ENCODE peak calls at places on chromosomes 13 and 19, in seven cellular contexts. L is AML-193; B is left cardiac atrium; R is stimulated activated CD4-positive, alpha-beta T cell treated with anti-CD3 and anti-CD28 coated beads, Interleukin-2, amount 100 ng/mL, for 48 hours; J is fibroblast of mammary gland; O is left kidney; W is CD4-positive, CD25-positive, alpha-beta regulatory T cell. E is an unnamed sample.
A peak's percentile ranks its signal among the peaks of the same experiment; 100 is the strongest.

GRCh38 chr19:45079063-45079910 is at the start of gene GEMIN7:
- DNase-seq in L (peak; percentile 65), B (peak; percentile 83), R (peak; percentile 72), J (peak; percentile 57), O (peak; percentile 89), W (peak; percentile 64), E (peak; percentile 84)

GRCh38 chr13:33633701-33634525 is 184.0 kb upstream of the RFC3 start:
- DNase-seq in L (no peak), B (no peak), R (no peak), J (peak; percentile 18), O (peak; percentile 46), W (no peak), E (no peak)

GRCh38 chr19:31092189-31092753 is 257.0 kb downstream of the TSHZ3 start:
- DNase-seq in L (no peak), B (no peak), R (no peak), J (no peak), O (no peak), W (no peak), E (no peak)

GRCh38 chr13:87058786-87059329 is 612.3 kb upstream of the SLITRK5 start:
- DNase-seq in L (no peak), B (no peak), R (no peak), J (no peak), O (no peak), W (no peak), E (no peak)

GRCh38 chr19:55490478-55491436 is 2.5 kb downstream of the SSC5D start:
- DNase-seq in L (no peak), B (peak; percentile 48), R (no peak), J (peak; percentile 58), O (no peak), W (no peak), E (no peak)

GRCh38 chr19:30842926-30843325 is 470.7 kb downstream of the ZNF536 start:
- DNase-seq in L (no peak), B (no peak), R (no peak), J (no peak), O (no peak), W (no peak), E (no peak)

GRCh38 chr19:35341006-35341405 is 6.7 kb upstream of the FFAR1 start:
- DNase-seq in L (no peak), B (no peak), R (no peak), J (no peak), O (peak; percentile 0), W (no peak), E (no peak)

GRCh38 chr13:113152894-113153809 is 5.3 kb upstream of the PROZ start:
- DNase-seq in L (peak; percentile 62), B (peak; percentile 63), R (no peak), J (peak; percentile 28), O (peak; percentile 60), W (peak; percentile 17), E (peak; percentile 79)